ENCODE peak calls at places on chromosomes 2 and 18, in seven cellular contexts. E, Y, N, U, A, P and B are unnamed samples.

GRCh38 chr18:11119550-11119949 is 29.8 kb downstream of the PIEZO2 start:
- DNase-seq in E (no peak), Y (no peak), N (no peak), U (no peak), A (no peak), P (no peak), B (no peak)

GRCh38 chr18:21406111-21406510 is 164.1 kb downstream of the GREB1L start:
- DNase-seq in E (no peak), Y (no peak), N (no peak), U (no peak), A (no peak), P (no peak), B (no peak)

GRCh38 chr18:75548353-75548752 is 120.8 kb upstream of the SMIM21 start:
- DNase-seq in E (no peak), Y (no peak), N (no peak), U (no peak), A (no peak), P (no peak), B (peak; percentile 24)

GRCh38 chr2:235116885-235117492 is 165.2 kb downstream of the SH3BP4 start:
- DNase-seq in E (peak; percentile 53), Y (no peak), N (peak; percentile 48), U (no peak), A (no peak), P (no peak), B (no peak)

GRCh38 chr2:6828299-6828584 is 37.5 kb downstream of the CMPK2 start:
- DNase-seq in E (peak; percentile 33), Y (no peak), N (peak; percentile 54), U (no peak), A (no peak), P (no peak), B (no peak)

GRCh38 chr2:12856934-12857660 is 140.4 kb downstream of the TRIB2 start:
- DNase-seq in E (peak; percentile 81), Y (no peak), N (peak; percentile 75), U (no peak), A (no peak), P (no peak), B (no peak)

GRCh38 chr2:9630001-9630749 is 622 bp downstream of the YWHAQ start:
- DNase-seq in E (peak; percentile 73), Y (peak; percentile 80), N (peak; percentile 53), U (peak; percentile 79), A (peak; percentile 89), P (peak; percentile 62), B (peak; percentile 70)

GRCh38 chr2:238404406-238405216 is 22.1 kb upstream of the ASB1 start:
- DNase-seq in E (no peak), Y (no peak), N (no peak), U (no peak), A (no peak), P (no peak), B (no peak)

GRCh38 chr2:241635756-241636155 is 1.2 kb downstream of the THAP4 start:
- DNase-seq in E (no peak), Y (no peak), N (no peak), U (no peak), A (no peak), P (peak; percentile 18), B (no peak)

GRCh38 chr2:101418704-101419663 is 31.7 kb upstream of the CREG2 start:
- DNase-seq in E (peak; percentile 69), Y (no peak), N (peak; percentile 74), U (peak; percentile 60), A (peak; percentile 73), P (peak; percentile 53), B (peak; percentile 61)

GRCh38 chr18:43744960-43745740 is 467.9 kb upstream of the SYT4 start:
- DNase-seq in E (no peak), Y (no peak), N (no peak), U (no peak), A (no peak), P (no peak), B (no peak)

GRCh38 chr18:3869848-3870247 is 419.9 kb downstream of the TGIF1 start:
- DNase-seq in E (peak; percentile 68), Y (no peak), N (peak; percentile 76), U (no peak), A (no peak), P (peak; percentile 19), B (no peak)

GRCh38 chr2:230940476-230940815 is 15.4 kb upstream of the GPR55 start:
- DNase-seq in E (no peak), Y (no peak), N (no peak), U (no peak), A (no peak), P (no peak), B (no peak)

GRCh38 chr2:230941202-230942180 is 16.4 kb upstream of the GPR55 start:
- DNase-seq in E (no peak), Y (no peak), N (no peak), U (no peak), A (no peak), P (no peak), B (peak; percentile 13)

GRCh38 chr2:230944123-230944653 is 19.1 kb upstream of the GPR55 start:
- DNase-seq in E (no peak), Y (no peak), N (no peak), U (no peak), A (no peak), P (no peak), B (no peak)

GRCh38 chr2:230942920-230943896 is 18.2 kb upstream of the GPR55 start:
- DNase-seq in E (no peak), Y (no peak), N (no peak), U (no peak), A (no peak), P (no peak), B (no peak)

GRCh38 chr2:230942371-230942770 is 17.3 kb upstream of the GPR55 start:
- DNase-seq in E (no peak), Y (no peak), N (no peak), U (no peak), A (no peak), P (no peak), B (peak; percentile 14)
- TF ChIP-seq CTCF in E (no peak), Y (no peak), N (no peak), U (no peak), A (no peak), P (no peak), B (no peak)

DNA sequence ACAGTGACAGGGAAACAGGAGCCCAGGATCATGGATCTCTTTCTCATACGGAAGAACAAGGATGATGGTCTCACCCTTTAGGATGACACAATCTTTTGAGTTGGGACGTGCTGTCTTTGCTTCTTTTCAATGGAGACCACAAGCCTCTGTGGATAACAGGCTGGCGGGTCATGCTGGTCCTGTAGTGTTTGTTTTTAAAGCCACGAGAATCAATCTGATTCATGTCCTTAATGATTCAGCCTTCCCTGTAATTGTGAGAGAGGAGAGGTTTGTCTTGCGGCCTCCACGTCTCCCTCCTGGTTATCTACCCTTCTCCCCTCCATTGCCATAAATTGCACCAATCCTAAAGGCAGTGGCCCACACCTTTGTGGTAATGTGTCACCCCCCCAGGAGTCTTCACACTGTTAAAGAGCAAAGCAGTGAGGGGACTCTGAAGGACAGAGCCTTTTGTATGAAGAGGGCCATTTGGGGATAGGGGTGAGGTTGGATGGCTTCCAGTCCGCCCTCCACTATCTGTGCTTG is 87.7 kb upstream of the TGFA start:
- DNase-seq in E (no peak), Y (no peak), N (peak; percentile 2), U (no peak), A (no peak), P (no peak), B (no peak)
- H3K4me3 ChIP-seq in E (no peak overlapping the region), Y (no peak overlapping the region), N (no peak overlapping the region), U (no peak overlapping the region), A (no peak overlapping the region), P (no peak overlapping the region), B (no peak overlapping the region)

GRCh38 chr2:20186855-20187187 is 38.1 kb downstream of the SDC1 start:
- DNase-seq in E (no peak), Y (no peak), N (no peak), U (no peak), A (no peak), P (no peak), B (no peak)

GRCh38 chr2:20184067-20184938 is 40.6 kb downstream of the SDC1 start:
- DNase-seq in E (no peak), Y (no peak), N (peak; percentile 77), U (no peak), A (no peak), P (peak; percentile 86), B (peak; percentile 75)

GRCh38 chr2:20186078-20186854 is 38.7 kb downstream of the SDC1 start:
- DNase-seq in E (no peak), Y (no peak), N (peak; percentile 73), U (peak; percentile 39), A (no peak), P (peak; percentile 42), B (peak; percentile 69)

GRCh38 chr2:20187331-20187730 is 37.6 kb downstream of the SDC1 start:
- DNase-seq in E (no peak), Y (no peak), N (no peak), U (no peak), A (no peak), P (no peak), B (no peak)

DNA sequence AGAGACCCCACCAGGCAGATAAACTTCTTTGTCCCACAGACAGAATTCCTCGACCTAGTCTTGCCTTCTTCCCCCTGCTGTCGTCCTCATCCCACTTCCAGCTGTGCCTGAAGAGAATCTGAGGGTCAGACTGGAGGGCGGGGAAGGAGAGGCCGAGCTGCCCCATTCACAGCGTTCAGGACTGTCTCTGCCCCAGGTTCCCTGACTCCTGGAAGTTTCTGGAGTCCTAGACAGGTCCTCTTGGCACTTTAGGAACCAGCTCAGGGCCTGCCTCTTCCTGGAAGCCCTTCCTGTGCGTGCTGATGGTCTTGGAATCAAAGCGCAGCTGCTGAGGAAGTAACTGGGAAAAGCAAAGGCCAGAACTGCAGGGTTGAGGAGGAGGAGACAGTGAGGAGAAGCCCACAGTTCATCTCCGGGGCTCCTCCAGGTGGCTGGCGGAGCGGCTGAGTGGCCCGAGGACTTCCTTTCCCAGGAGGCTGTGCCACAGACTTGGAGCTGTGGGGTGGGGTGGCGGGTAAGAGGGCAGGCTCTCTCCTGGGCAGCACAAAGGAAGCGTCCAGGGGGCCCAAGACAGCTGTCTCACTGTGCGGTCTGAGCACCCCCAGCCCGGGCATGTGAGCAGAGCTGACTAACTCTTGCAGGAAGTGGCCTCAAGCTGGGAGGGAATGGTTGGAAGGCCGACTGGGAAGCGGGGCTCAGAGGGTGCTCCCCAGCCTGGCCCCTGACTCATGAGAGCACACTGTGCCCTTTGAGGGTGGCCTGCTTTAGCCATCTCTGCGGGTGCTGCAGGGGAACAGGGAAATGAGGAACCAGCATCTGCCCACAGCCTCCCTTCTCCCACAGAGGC is 39.5 kb downstream of the SDC1 start:
- DNase-seq in E (peak; percentile 16), Y (no peak), N (peak; percentile 69), U (no peak), A (no peak), P (no peak), B (no peak)
- H3K4me1 ChIP-seq in E (no peaks in the 10 kb centered on the region), Y (no peaks in the 10 kb centered on the region), N (peaks cover 21% of the 10 kb centered on the region), U (peaks cover 38% of the 10 kb centered on the region), A (no peaks in the 10 kb centered on the region), P (peaks cover 72% of the 10 kb centered on the region), B (no peaks in the 10 kb centered on the region)

GRCh38 chr2:140892429-140892828 is 1238.4 kb downstream of the LRP1B start:
- DNase-seq in E (no peak), Y (no peak), N (peak; percentile 68), U (no peak), A (no peak), P (no peak), B (no peak)

GRCh38 chr2:140892911-140893637 is 1237.7 kb downstream of the LRP1B start:
- DNase-seq in E (no peak), Y (no peak), N (peak; percentile 19), U (no peak), A (no peak), P (no peak), B (no peak)

GRCh38 chr2:140895378-140895777 is 1235.4 kb downstream of the LRP1B start:
- DNase-seq in E (no peak), Y (no peak), N (no peak), U (no peak), A (no peak), P (no peak), B (no peak)

GRCh38 chr2:140893685-140894084 is 1237.1 kb downstream of the LRP1B start:
- DNase-seq in E (no peak), Y (no peak), N (peak; percentile 93), U (no peak), A (no peak), P (peak; percentile 0), B (no peak)

GRCh38 chr2:140891614-140892212 is 1239.1 kb downstream of the LRP1B start:
- DNase-seq in E (no peak), Y (no peak), N (no peak), U (no peak), A (no peak), P (no peak), B (no peak)
- TF ChIP-seq CTCF in E (no peak), Y (no peak), N (no peak), U (no peak), A (no peak), P (no peak), B (no peak)